ENCODE peak calls at places on chromosomes 7 and 10, in nine cellular contexts. S is fibroblast of the aortic adventitia; D is endothelial cell; G is mesothelial cell of epicardium; E is mammary epithelial cell; K is PC-9; P is GM13976; C is CD4-positive, alpha-beta T cell; X is GM23338. W is an unnamed sample.

GRCh38 chr7:4633012-4633411 is 49.1 kb upstream of the FOXK1 start:
- DNase-seq in S (peak; percentile 60), D (no peak), G (no peak), E (peak; percentile 78), K (no peak), P (no peak), C (no peak), X (peak; percentile 30), W (no peak)

GRCh38 chr7:69256634-69257081 is 341.6 kb upstream of the AUTS2 start:
- DNase-seq in S (no peak), D (no peak), G (no peak), E (no peak), K (peak; percentile 89), P (no peak), C (no peak), X (no peak), W (no peak)

GRCh38 chr10:92691591-92692084 is 1.9 kb downstream of the HHEX start:
- DNase-seq in S (no peak), D (peak; percentile 67), G (no peak), E (no peak), K (no peak), P (peak; percentile 58), C (no peak), X (peak; percentile 56), W (no peak)

GRCh38 chr10:47257396-47258120 is 42.4 kb upstream of the GDF10 start:
- DNase-seq in S (peak; percentile 69), D (no peak), G (no peak), E (peak; percentile 54), K (no peak), P (no peak), C (no peak), X (no peak), W (no peak)

GRCh38 chr10:124166431-124167125 is 73.2 kb upstream of the CHST15 start:
- DNase-seq in S (no peak), D (no peak), G (peak; percentile 3), E (no peak), K (no peak), P (no peak), C (no peak), X (no peak), W (no peak)

GRCh38 chr7:1164436-1164835 is 4.4 kb upstream of the ZFAND2A start:
- DNase-seq in S (no peak), D (no peak), G (no peak), E (no peak), K (no peak), P (no peak), C (no peak), X (no peak), W (no peak)

GRCh38 chr10:48533951-48534720 is 70.7 kb downstream of the ARHGAP22 start:
- DNase-seq in S (peak; percentile 85), D (no peak), G (no peak), E (no peak), K (no peak), P (no peak), C (no peak), X (peak; percentile 81), W (no peak)

GRCh38 chr7:18861514-18861913 is 255.9 kb downstream of the TWIST1 start:
- DNase-seq in S (peak; percentile 85), D (no peak), G (no peak), E (peak; percentile 74), K (no peak), P (peak; percentile 7), C (no peak), X (no peak), W (no peak)

GRCh38 chr7:2680256-2680655 is 7.7 kb upstream of the AMZ1 start:
- DNase-seq in S (no peak), D (no peak), G (no peak), E (no peak), K (no peak), P (no peak), C (no peak), X (no peak), W (no peak)

GRCh38 chr7:115477193-115477651 is 553.3 kb downstream of the TFEC start:
- DNase-seq in S (no peak), D (peak; percentile 61), G (peak; percentile 27), E (no peak), K (no peak), P (peak; percentile 3), C (no peak), X (peak; percentile 70), W (no peak)

GRCh38 chr10:43323245-43323644 is 48.2 kb upstream of the FXYD4 start:
- DNase-seq in S (no peak), D (no peak), G (no peak), E (no peak), K (no peak), P (no peak), C (no peak), X (no peak), W (no peak)

GRCh38 chr10:131973160-131973951 is 8.4 kb downstream of the BNIP3 start:
- DNase-seq in S (no peak), D (no peak), G (no peak), E (no peak), K (no peak), P (no peak), C (no peak), X (no peak), W (no peak)

GRCh38 chr10:131975003-131975402 is 6.7 kb downstream of the BNIP3 start:
- DNase-seq in S (no peak), D (no peak), G (no peak), E (no peak), K (no peak), P (no peak), C (no peak), X (no peak), W (no peak)

GRCh38 chr10:131972474-131973071 is 9.2 kb downstream of the BNIP3 start:
- DNase-seq in S (peak; percentile 28), D (no peak), G (no peak), E (no peak), K (no peak), P (no peak), C (no peak), X (no peak), W (no peak)

GRCh38 chr10:131975796-131976195 is 5.9 kb downstream of the BNIP3 start:
- DNase-seq in S (no peak), D (no peak), G (no peak), E (no peak), K (no peak), P (no peak), C (no peak), X (no peak), W (no peak)

DNA sequence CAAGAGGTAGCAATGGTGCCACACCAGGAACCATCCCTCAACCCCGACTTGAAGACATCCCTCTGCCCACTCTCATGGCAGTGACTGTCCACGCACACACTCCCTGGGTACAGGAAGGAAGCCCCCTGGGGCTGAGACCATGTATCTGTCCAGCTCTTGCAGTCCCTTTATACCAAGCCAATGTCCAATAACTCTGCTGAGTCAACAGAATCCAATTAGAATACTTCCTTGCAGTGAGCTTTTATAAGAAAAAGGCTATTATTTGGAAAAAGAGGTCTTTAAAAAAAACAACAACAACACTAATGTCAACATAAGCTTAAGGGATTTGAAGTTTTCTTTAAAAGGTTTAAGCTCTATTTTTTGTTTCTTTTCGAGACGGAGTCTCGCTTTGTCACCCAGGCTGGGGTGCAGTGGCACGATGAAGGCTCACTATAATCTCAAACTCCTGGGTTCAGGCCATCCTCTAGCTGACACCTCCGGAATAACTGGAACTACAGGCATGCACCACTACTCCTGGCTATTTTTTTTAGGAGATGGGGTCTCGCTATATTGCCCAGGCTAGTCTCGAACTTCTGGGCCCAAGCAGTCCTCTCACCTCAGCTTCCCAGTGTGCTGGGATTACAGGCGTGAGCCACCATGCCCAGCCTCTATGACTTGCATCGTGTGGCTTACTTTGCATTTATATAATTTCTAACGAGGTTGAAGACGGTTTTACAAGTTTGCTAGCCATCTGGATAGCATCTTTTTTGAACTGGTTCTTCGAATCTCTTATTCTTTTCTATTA is 7.5 kb downstream of the BNIP3 start:
- DNase-seq in S (no peak), D (no peak), G (no peak), E (no peak), K (no peak), P (no peak), C (no peak), X (no peak), W (no peak)
- TF ChIP-seq CTCF in S (no peak), D (no peak), G (no peak), E (no peak), K (no peak), P (no peak), C (no peak), X (no peak), W (no peak)

DNA sequence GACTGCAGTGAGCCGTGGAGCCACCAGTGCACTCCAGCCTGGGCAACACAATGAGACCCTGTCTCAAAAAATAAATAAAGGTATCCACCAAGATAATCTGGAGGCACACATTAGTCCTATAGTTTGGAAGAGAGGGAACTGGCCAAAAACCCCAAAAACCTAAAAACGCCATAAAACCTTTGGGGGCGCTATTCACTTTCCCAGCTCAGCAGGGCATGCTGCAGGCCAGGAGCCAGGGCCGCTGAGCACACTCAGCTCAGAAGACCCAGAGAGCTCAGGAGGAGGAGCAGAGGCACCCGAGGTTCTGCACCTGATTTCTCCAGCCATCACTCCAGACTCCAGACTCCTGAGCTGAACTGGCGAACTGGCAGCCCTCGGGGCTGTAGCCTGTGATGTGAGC is 167.2 kb upstream of the IMMP2L start:
- DNase-seq in S (no peak), D (no peak), G (no peak), E (no peak), K (no peak), P (no peak), C (no peak), X (peak; percentile 71), W (no peak)
- TF ChIP-seq CTCF in S (no peak), D (no peak), G (no peak), E (no peak), K (no peak), P (no peak), C (no peak), X (peak; percentile 61), W (no peak)

DNA sequence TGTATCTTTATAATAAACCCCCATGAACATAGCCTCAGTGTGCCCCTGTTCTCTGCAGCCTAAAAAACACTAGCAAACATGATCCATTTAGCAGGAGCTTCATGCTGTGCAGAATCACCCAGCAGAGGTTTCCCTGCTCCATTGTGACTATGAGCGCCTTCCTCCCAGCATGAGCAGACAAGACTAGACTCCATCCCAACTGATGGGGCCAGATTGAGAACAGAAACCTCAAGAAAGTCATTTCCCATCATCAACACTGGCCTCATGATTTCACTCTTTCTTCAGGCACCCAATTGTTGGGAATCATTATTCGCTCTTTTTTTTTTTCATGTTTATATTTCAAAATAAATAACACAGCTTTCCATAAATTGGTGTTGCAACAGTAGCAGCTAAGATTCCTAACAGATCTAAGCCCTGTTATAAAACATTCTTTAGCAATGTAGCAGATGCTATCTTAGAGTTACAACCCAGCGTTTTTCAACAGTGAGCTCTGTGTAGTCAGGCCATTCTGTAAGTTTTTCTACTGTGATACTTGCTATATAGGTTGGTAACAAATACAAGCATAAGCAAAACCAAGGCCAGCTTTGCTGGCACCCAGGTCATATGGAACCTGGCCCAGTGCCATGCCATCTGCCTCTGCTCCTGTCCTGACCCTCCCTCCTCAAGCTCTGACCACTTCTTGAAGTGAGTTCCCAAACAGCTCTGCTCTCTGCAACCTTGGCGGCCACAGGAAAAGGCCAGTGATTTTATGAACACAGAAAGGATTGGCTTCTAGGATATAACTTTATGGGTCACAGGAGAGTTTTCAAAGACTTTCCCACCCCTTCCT is 13.0 kb downstream of the NOD1 start:
- DNase-seq in S (no peak), D (no peak), G (no peak), E (no peak), K (peak; percentile 50), P (peak; percentile 0), C (no peak), X (no peak), W (no peak)
- TF ChIP-seq CTCF in S (no peak), D (no peak), G (no peak), E (no peak), K (no peak), P (no peak), C (no peak), X (no peak), W (no peak)

GRCh38 chr10:87860156-87860795 is 3.1 kb downstream of the KLLN start:
- DNase-seq in S (peak; percentile 52), D (no peak), G (no peak), E (peak; percentile 68), K (peak; percentile 47), P (peak; percentile 69), C (no peak), X (peak; percentile 65), W (no peak)
- TF ChIP-seq CTCF in S (peak; percentile 34), D (peak; percentile 43), G (peak; percentile 24), E (peak; percentile 72), K (peak; percentile 43), P (peak; percentile 53), C (peak; percentile 78), X (peak; percentile 46), W (peak; percentile 59)

W was measured in D721Med.